ENCODE peak calls at places on chromosomes 13 and 19, in five cellular contexts. K is heart left ventricle; L is CD4-positive, CD25-positive, alpha-beta regulatory T cell; M is iPS DF 6.9; N is neuronal stem cell. A is an unnamed sample.

GRCh38 chr19:8302357-8302691 is 5.8 kb downstream of the CD320 start:
- DNase-seq in L (no peak), M (no peak), N (no peak), K (peak; percentile 69), A (no peak)

GRCh38 chr19:16025108-16026101 is 50.9 kb upstream of the TPM4 start:
- DNase-seq in K (no peak), L (no peak), N (no peak), M (no peak), A (no peak)

GRCh38 chr19:33177417-33177976 is 16.6 kb upstream of the LRP3 start:
- DNase-seq in K (no peak), N (no peak), L (peak; percentile 85), M (no peak), A (peak; percentile 81)

GRCh38 chr13:102392810-102393209 is 9.0 kb downstream of the FGF14 start:
- DNase-seq in M (no peak), L (no peak), N (no peak), K (no peak), A (no peak)

GRCh38 chr19:10766681-10767201 is 48.9 kb downstream of the DNM2 start:
- DNase-seq in L (no peak), K (peak; percentile 53), N (no peak), M (no peak), A (no peak)

GRCh38 chr13:77379508-77379907 is 52.6 kb upstream of the MYCBP2 start:
- DNase-seq in N (no peak), L (no peak), K (no peak), M (no peak), A (no peak)

GRCh38 chr19:6471076-6471475 is 7.0 kb downstream of the CRB3 start:
- DNase-seq in K (no peak), M (no peak), L (no peak), N (no peak), A (no peak)

GRCh38 chr19:57053401-57053800 is 66.4 kb upstream of the USP29 start:
- DNase-seq in N (no peak), M (no peak), K (no peak), L (no peak), A (no peak)

GRCh38 chr13:112990783-112991182 is 21.8 kb downstream of the MCF2L start:
- DNase-seq in M (no peak), L (no peak), K (no peak), N (no peak), A (no peak)

GRCh38 chr19:31338069-31338767 is 11.0 kb downstream of the TSHZ3 start:
- DNase-seq in L (peak; percentile 41), N (no peak), K (peak; percentile 57), M (no peak), A (no peak)

GRCh38 chr13:51364404-51365008 is 25.0 kb downstream of the SERPINE3 start:
- DNase-seq in N (no peak), L (no peak), K (no peak), M (no peak), A (no peak)

GRCh38 chr13:23842406-23842805 is 46.8 kb downstream of the MIPEP start:
- DNase-seq in K (no peak), L (no peak), N (no peak), M (no peak), A (no peak)

GRCh38 chr13:113470073-113470472 is 16.8 kb upstream of the ADPRHL1 start:
- DNase-seq in N (no peak), L (no peak), M (no peak), K (no peak), A (no peak)

GRCh38 chr13:31014461-31014860 is 82.0 kb downstream of the TEX26 start:
- DNase-seq in M (no peak), K (no peak), N (no peak), L (no peak), A (no peak)

GRCh38 chr19:3494559-3494958 is 5.9 kb downstream of the DOHH start:
- DNase-seq in M (no peak), N (no peak), K (no peak), L (peak; percentile 63), A (no peak)

GRCh38 chr13:94205896-94206295 is 273.6 kb downstream of the DCT start:
- DNase-seq in M (no peak), L (no peak), K (no peak), N (no peak), A (no peak)

DNA sequence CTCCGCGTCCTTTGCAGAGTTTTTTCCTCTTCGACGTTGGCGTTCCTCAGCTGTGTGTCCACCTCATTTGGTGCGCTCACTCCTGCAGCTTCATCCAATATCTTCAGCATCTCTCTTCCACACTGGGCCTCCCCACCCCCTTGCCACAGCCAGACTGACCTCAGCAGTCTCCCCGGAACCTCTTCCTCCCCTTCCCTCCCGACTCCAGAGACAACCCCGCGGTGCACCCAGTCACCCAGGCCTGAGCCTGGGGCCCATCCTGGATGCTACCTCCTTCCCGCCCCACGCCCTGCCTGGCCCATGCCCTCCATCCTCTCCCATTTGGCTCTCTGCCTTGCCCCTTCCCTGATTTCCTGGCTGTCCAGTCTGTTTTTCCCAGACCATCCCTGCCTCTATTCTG is 8.1 kb upstream of the C5AR2 start:
- DNase-seq in M (no peak), L (no peak), N (no peak), K (no peak), A (no peak)
- H3K27ac ChIP-seq in M (no peak overlapping the region), L (no peak overlapping the region), N (no peak overlapping the region), K (no peak overlapping the region), A (no peak overlapping the region)

DNA sequence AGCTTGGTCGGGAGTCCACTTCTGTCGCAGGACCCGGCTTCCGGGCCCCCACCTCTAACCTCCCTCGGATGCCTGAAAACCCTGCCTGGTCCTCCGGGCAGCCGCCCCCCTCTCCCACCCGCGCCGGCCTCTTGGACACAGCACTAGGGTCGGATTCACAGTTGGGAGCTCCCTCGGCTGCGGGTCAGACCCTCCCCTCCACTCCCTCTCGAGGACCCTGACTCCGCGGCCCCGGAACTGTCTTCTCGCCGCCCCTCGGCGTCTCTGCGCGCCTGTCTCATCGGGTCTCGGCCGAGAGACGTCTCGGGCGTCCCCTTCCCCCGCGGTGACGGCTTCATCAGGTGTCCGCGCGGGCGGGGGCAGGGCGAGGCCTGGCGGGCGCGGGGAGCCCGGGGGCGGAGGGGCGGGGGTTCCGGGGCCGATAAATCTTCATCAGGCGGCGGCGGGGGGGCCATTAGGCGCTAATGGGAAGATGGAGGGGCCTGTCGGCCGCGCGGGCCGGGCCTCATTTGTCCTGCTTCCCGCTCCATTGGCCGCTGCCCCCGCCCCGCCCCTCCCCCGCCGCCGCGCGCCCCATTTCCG is 11.7 kb upstream of the ERFL start:
- DNase-seq in M (no peak), N (no peak), K (peak; percentile 54), L (peak; percentile 29), A (peak; percentile 38)
- H3K4me3 ChIP-seq in M (peak overlapping the region; percentile 61), N (peak overlapping the region; percentile 55), K (peak overlapping the region; percentile 58), L (no peak overlapping the region), A (peak overlapping the region; percentile 62)

DNA sequence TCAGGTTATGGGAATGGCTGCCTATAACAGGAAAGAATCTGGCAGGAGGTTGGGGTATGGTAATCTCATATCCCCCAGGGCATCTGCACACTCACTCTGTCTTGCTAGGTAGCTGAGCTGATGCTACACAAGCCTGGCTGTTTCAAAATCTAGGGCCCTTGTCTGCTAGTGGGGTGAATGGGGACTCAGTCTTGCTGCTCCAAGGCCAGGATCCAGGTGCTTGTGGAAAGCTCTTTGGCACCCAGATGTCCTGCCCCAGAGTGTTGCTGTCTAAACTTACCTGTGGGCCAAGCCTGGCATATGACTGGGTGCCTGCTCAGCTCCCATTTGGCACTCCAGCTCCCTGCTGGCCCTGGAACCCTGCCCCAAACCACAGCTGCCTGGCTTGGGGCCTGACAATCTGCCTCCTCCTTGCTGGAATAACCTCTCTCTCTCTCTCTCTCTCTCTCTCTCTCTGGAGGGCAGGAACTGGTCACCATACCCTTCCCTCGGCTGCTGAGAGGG is 158.1 kb upstream of the TSC22D1 start:
- DNase-seq in N (no peak), M (no peak), L (no peak), K (peak; percentile 67), A (no peak)
- H3K27ac ChIP-seq in N (no peak overlapping the region), M (no peak overlapping the region), L (no peak overlapping the region), K (no peak overlapping the region), A (no peak overlapping the region)

GRCh38 chr13:33448889-33449288 is 163.3 kb upstream of the STARD13 start:
- DNase-seq in M (no peak), L (no peak), N (no peak), K (no peak), A (no peak)

GRCh38 chr13:33450956-33451709 is 165.6 kb upstream of the STARD13 start:
- DNase-seq in N (no peak), L (no peak), K (no peak), M (no peak), A (no peak)

GRCh38 chr13:33445476-33445875 is 159.9 kb upstream of the STARD13 start:
- DNase-seq in M (no peak), L (no peak), K (no peak), N (no peak), A (no peak)

GRCh38 chr13:33445024-33445423 is 159.5 kb upstream of the STARD13 start:
- DNase-seq in L (no peak), K (no peak), M (no peak), N (no peak), A (no peak)

DNA sequence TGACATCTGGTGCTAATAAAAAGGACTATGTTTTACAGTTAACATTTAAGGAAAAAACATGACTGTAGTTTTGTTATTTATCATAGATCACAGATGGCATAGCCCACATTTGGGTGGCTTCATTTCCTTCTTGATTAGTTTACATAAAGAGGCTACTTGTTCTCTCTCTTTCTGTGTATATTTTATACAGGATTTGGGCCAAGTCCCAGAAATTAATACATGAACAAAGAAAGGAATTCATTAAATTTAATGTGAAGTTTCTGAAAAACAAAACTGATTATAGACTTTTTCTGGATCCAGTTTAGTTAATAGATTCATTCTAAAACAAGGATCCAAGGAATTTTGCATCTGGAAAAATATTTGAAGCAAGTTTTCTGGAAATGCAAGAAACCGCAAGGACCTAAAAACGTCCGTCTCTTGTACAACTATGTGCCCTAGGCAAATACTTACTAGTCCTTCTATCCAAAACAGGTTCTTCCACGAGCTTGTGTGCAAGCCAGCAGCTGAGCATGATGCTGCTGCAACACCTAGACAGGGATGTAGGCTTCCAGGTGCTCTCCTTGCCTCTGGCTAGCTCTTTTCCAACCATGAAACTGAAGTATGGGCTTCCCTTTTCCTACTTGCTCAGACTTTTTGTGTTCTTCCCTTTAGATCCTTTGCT is 161.4 kb upstream of the STARD13 start:
- DNase-seq in N (no peak), L (no peak), M (no peak), K (no peak), A (no peak)
- H3K4me3 ChIP-seq in N (no peak overlapping the region), L (no peak overlapping the region), M (no peak overlapping the region), K (no peak overlapping the region), A (no peak overlapping the region)

GRCh38 chr19:2084993-2085720 is 11.0 kb downstream of the MOB3A start:
- DNase-seq in N (no peak), M (no peak), K (peak; percentile 72), L (peak; percentile 99), A (peak; percentile 95)
- H3K27ac ChIP-seq in N (no peak overlapping the region), M (no peak overlapping the region), K (no peak overlapping the region), L (peak overlapping the region; percentile 97), A (peak overlapping the region; percentile 95)

GRCh38 chr19:281156-281853 is 9.9 kb downstream of the PLPP2 start:
- DNase-seq in N (no peak), K (no peak), M (no peak), L (no peak), A (no peak)
- H3K4me3 ChIP-seq in N (no peak overlapping the region), K (no peak overlapping the region), M (no peak overlapping the region), L (no peak overlapping the region), A (no peak overlapping the region)

GRCh38 chr13:26247608-26248007 is 6.3 kb upstream of the CDK8 start:
- DNase-seq in K (no peak), N (no peak), L (no peak), M (no peak), A (no peak)
- H3K27ac ChIP-seq in K (no peak overlapping the region), N (no peak overlapping the region), L (no peak overlapping the region), M (no peak overlapping the region), A (no peak overlapping the region)